ENCODE peak calls at places on chromosome 19, in five cellular contexts. One of them, this sample, is unnamed. For H3K9me3, the result is how much of the 10 kb centered on the place peaks cover.

GRCh38 chr19:9757544-9758501 is 10.7 kb downstream of the ZNF846 start:
- DNase-seq in MM.1S: no peak
- DNase-seq in adrenal gland: no peak
- DNase-seq in stomach: no peak
- DNase-seq in HCT116: no peak
- DNase-seq in this sample: no peak

GRCh38 chr19:30498707-30499106 is 126.5 kb downstream of the ZNF536 start:
- DNase-seq in adrenal gland: no peak
- DNase-seq in HCT116: no peak
- DNase-seq in stomach: no peak
- DNase-seq in MM.1S: no peak
- DNase-seq in this sample: peak

GRCh38 chr19:45866400-45867176 is 2.5 kb downstream of the FOXA3 start:
- DNase-seq in HCT116: no peak
- DNase-seq in adrenal gland: no peak
- DNase-seq in MM.1S: no peak
- DNase-seq in stomach: no peak
- DNase-seq in this sample: no peak

GRCh38 chr19:14354445-14354844 is 26.8 kb upstream of the ADGRE5 start:
- DNase-seq in HCT116: no peak
- DNase-seq in stomach: no peak
- DNase-seq in MM.1S: no peak
- DNase-seq in adrenal gland: no peak
- DNase-seq in this sample: no peak

GRCh38 chr19:45881082-45881908 is 4.6 kb downstream of the IRF2BP1 start:
- DNase-seq in adrenal gland: no peak
- DNase-seq in MM.1S: no peak
- DNase-seq in HCT116: no peak
- DNase-seq in stomach: no peak
- DNase-seq in this sample: no peak

GRCh38 chr19:55239004-55239403 is 10.4 kb upstream of the TMEM86B start:
- DNase-seq in HCT116: no peak
- DNase-seq in stomach: no peak
- DNase-seq in adrenal gland: no peak
- DNase-seq in MM.1S: no peak
- DNase-seq in this sample: no peak

GRCh38 chr19:343451-343931 is 1.1 kb downstream of the MIER2 start:
- DNase-seq in adrenal gland: no peak
- DNase-seq in HCT116: no peak
- DNase-seq in MM.1S: no peak
- DNase-seq in stomach: no peak
- DNase-seq in this sample: no peak

GRCh38 chr19:2540646-2541454 is 64.9 kb downstream of the GADD45B start:
- DNase-seq in stomach: peak
- DNase-seq in MM.1S: no peak
- DNase-seq in HCT116: peak
- DNase-seq in adrenal gland: peak
- DNase-seq in this sample: peak

GRCh38 chr19:2573916-2574315 is 98.0 kb downstream of the GADD45B start:
- DNase-seq in MM.1S: no peak
- DNase-seq in stomach: no peak
- DNase-seq in HCT116: no peak
- DNase-seq in adrenal gland: no peak
- DNase-seq in this sample: no peak

GRCh38 chr19:47381653-47382279 is 32.7 kb downstream of the DHX34 start:
- DNase-seq in stomach: peak
- DNase-seq in adrenal gland: no peak
- DNase-seq in MM.1S: no peak
- DNase-seq in HCT116: no peak
- DNase-seq in this sample: no peak

GRCh38 chr19:43780706-43781525 is at the start of gene KCNN4:
- DNase-seq in MM.1S: no peak
- DNase-seq in HCT116: peak
- DNase-seq in stomach: peak
- DNase-seq in adrenal gland: no peak
- DNase-seq in this sample: no peak

GRCh38 chr19:56115490-56115889 is 5.6 kb downstream of the ZNF787 start:
- DNase-seq in MM.1S: no peak
- DNase-seq in HCT116: no peak
- DNase-seq in stomach: no peak
- DNase-seq in adrenal gland: no peak
- DNase-seq in this sample: no peak

GRCh38 chr19:13401388-13401787 is 104.9 kb downstream of the CACNA1A start:
- DNase-seq in MM.1S: no peak
- DNase-seq in HCT116: peak
- DNase-seq in stomach: no peak
- DNase-seq in adrenal gland: no peak
- DNase-seq in this sample: no peak

GRCh38 chr19:1236566-1236965 is 1.2 kb downstream of the CBARP start:
- DNase-seq in stomach: no peak
- DNase-seq in MM.1S: no peak
- DNase-seq in HCT116: no peak
- DNase-seq in adrenal gland: no peak
- DNase-seq in this sample: peak

GRCh38 chr19:33373701-33374405 is at the start of gene CEBPG:
- DNase-seq in stomach: peak
- DNase-seq in HCT116: no peak
- DNase-seq in MM.1S: peak
- DNase-seq in adrenal gland: peak
- DNase-seq in this sample: peak

GRCh38 chr19:38298841-38299680 is 5.0 kb upstream of the C19orf33 start:
- DNase-seq in adrenal gland: no peak
- DNase-seq in stomach: no peak
- DNase-seq in HCT116: no peak
- DNase-seq in MM.1S: no peak
- DNase-seq in this sample: no peak

GRCh38 chr19:58563034-58563573 is 4.7 kb upstream of the UBE2M start:
- DNase-seq in MM.1S: no peak
- DNase-seq in stomach: peak
- DNase-seq in adrenal gland: no peak
- DNase-seq in HCT116: no peak
- DNase-seq in this sample: no peak

GRCh38 chr19:35468637-35469036 is 20.6 kb downstream of the FFAR2 start:
- DNase-seq in HCT116: peak
- DNase-seq in adrenal gland: peak
- DNase-seq in stomach: peak
- DNase-seq in MM.1S: peak
- DNase-seq in this sample: peak

GRCh38 chr19:48206402-48207093 is 36.1 kb downstream of the ZSWIM9 start:
- DNase-seq in HCT116: no peak
- DNase-seq in stomach: peak
- DNase-seq in adrenal gland: peak
- DNase-seq in MM.1S: no peak
- DNase-seq in this sample: no peak

GRCh38 chr19:40601061-40601973 is at the start of gene LTBP4:
- DNase-seq in HCT116: no peak
- DNase-seq in adrenal gland: no peak
- DNase-seq in stomach: no peak
- DNase-seq in MM.1S: peak
- DNase-seq in this sample: peak

GRCh38 chr19:43809762-43810696 is 7.8 kb upstream of the LYPD5 start:
- DNase-seq in adrenal gland: no peak
- DNase-seq in HCT116: peak
- DNase-seq in MM.1S: peak
- DNase-seq in stomach: no peak
- DNase-seq in this sample: peak

GRCh38 chr19:38949580-38950367 is 19.0 kb downstream of the MRPS12 start:
- DNase-seq in HCT116: no peak
- DNase-seq in MM.1S: no peak
- DNase-seq in stomach: peak
- DNase-seq in adrenal gland: peak
- DNase-seq in this sample: peak

GRCh38 chr19:10551698-10552301 is 8.1 kb downstream of the ATG4D start:
- DNase-seq in adrenal gland: no peak
- DNase-seq in MM.1S: peak
- DNase-seq in stomach: peak
- DNase-seq in HCT116: peak
- DNase-seq in this sample: no peak

GRCh38 chr19:10760268-10760944 is 42.5 kb downstream of the DNM2 start:
- DNase-seq in HCT116: peak
- DNase-seq in MM.1S: no peak
- DNase-seq in stomach: no peak
- DNase-seq in adrenal gland: no peak
- DNase-seq in this sample: no peak

GRCh38 chr19:28008695-28009094 is 1204.3 kb downstream of the UQCRFS1 start:
- DNase-seq in adrenal gland: no peak
- DNase-seq in stomach: no peak
- DNase-seq in HCT116: no peak
- DNase-seq in MM.1S: no peak
- DNase-seq in this sample: no peak

GRCh38 chr19:10580979-10581631 is 6.0 kb downstream of the AP1M2 start:
- DNase-seq in MM.1S: peak
- DNase-seq in HCT116: peak
- DNase-seq in adrenal gland: peak
- DNase-seq in stomach: peak
- DNase-seq in this sample: peak

GRCh38 chr19:16012552-16012951 is 63.7 kb upstream of the TPM4 start:
- DNase-seq in MM.1S: no peak
- DNase-seq in HCT116: no peak
- DNase-seq in stomach: no peak
- DNase-seq in adrenal gland: peak
- DNase-seq in this sample: no peak

GRCh38 chr19:39246951-39247669 is 1.5 kb downstream of the IFNL4 start:
- DNase-seq in MM.1S: no peak
- DNase-seq in adrenal gland: peak
- DNase-seq in HCT116: no peak
- DNase-seq in stomach: no peak
- DNase-seq in this sample: peak

GRCh38 chr19:45271709-45272108 is 20.6 kb downstream of the MARK4 start:
- DNase-seq in MM.1S: no peak
- DNase-seq in HCT116: no peak
- DNase-seq in stomach: no peak
- DNase-seq in adrenal gland: no peak
- DNase-seq in this sample: no peak

GRCh38 chr19:33511346-33511745 is 10.2 kb downstream of the PEPD start:
- DNase-seq in stomach: no peak
- DNase-seq in HCT116: no peak
- DNase-seq in adrenal gland: no peak
- DNase-seq in MM.1S: no peak
- DNase-seq in this sample: no peak

GRCh38 chr19:35911790-35912189 is 3.7 kb upstream of the TYROBP start:
- DNase-seq in MM.1S: no peak
- DNase-seq in stomach: peak
- DNase-seq in HCT116: peak
- DNase-seq in adrenal gland: no peak
- DNase-seq in this sample: no peak

GRCh38 chr19:11697284-11697855 is 41.4 kb downstream of the ZNF823 start:
- DNase-seq in adrenal gland: no peak
- DNase-seq in MM.1S: no peak
- DNase-seq in HCT116: no peak
- DNase-seq in stomach: no peak
- DNase-seq in this sample: no peak

GRCh38 chr19:53082929-53083328 is 20.3 kb downstream of the ZNF160 start:
- DNase-seq in HCT116: no peak
- DNase-seq in stomach: no peak
- DNase-seq in MM.1S: no peak
- DNase-seq in adrenal gland: no peak
- DNase-seq in this sample: no peak
- H3K9me3 ChIP-seq in HCT116: under half
- H3K9me3 ChIP-seq in stomach: under half
- H3K9me3 ChIP-seq in MM.1S: under half
- H3K9me3 ChIP-seq in adrenal gland: under half
- H3K9me3 ChIP-seq in this sample: under half

GRCh38 chr19:29143183-29143582 is 69.8 kb downstream of the UQCRFS1 start:
- DNase-seq in stomach: no peak
- DNase-seq in adrenal gland: no peak
- DNase-seq in HCT116: no peak
- DNase-seq in MM.1S: no peak
- DNase-seq in this sample: no peak

DNA sequence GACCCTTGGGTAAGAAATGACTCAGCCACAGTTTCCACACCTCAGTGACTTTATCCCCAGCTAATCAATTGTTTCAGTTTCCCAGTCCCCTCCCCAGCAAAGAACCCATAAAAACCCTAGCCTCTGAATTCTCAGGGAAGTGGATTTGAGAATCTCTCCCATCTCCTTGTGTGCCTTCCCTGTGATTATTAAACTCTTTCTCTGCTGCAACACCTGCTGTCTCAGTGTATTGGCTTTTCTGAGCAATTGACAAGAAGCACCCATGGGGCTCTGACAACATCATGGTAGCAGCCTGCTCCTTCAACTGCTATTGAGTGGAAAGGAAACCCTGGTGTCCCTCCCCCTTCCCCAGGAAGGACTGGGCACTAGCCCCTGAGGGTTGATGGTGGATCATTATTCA is 73.7 kb downstream of the UQCRFS1 start:
- DNase-seq in HCT116: no peak
- DNase-seq in MM.1S: no peak
- DNase-seq in adrenal gland: no peak
- DNase-seq in stomach: no peak
- DNase-seq in this sample: no peak
- H3K9me3 ChIP-seq in HCT116: under half
- H3K9me3 ChIP-seq in MM.1S: under half
- H3K9me3 ChIP-seq in adrenal gland: under half
- H3K9me3 ChIP-seq in stomach: under half
- H3K9me3 ChIP-seq in this sample: under half

GRCh38 chr19:32291876-32292275 is 53.5 kb upstream of the ZNF507 start:
- DNase-seq in adrenal gland: no peak
- DNase-seq in MM.1S: no peak
- DNase-seq in stomach: no peak
- DNase-seq in HCT116: no peak
- DNase-seq in this sample: no peak
- H3K9me3 ChIP-seq in adrenal gland: under half
- H3K9me3 ChIP-seq in MM.1S: under half
- H3K9me3 ChIP-seq in stomach: under half
- H3K9me3 ChIP-seq in HCT116: under half
- H3K9me3 ChIP-seq in this sample: under half

GRCh38 chr19:6186435-6186834 is 51.0 kb downstream of the ACSBG2 start:
- DNase-seq in MM.1S: no peak
- DNase-seq in adrenal gland: no peak
- DNase-seq in stomach: no peak
- DNase-seq in HCT116: no peak
- DNase-seq in this sample: no peak

GRCh38 chr19:6187374-6187773 is 51.9 kb downstream of the ACSBG2 start:
- DNase-seq in stomach: no peak
- DNase-seq in MM.1S: no peak
- DNase-seq in adrenal gland: no peak
- DNase-seq in HCT116: no peak
- DNase-seq in this sample: no peak

GRCh38 chr19:6185093-6185824 is 49.8 kb downstream of the ACSBG2 start:
- DNase-seq in HCT116: no peak
- DNase-seq in adrenal gland: no peak
- DNase-seq in MM.1S: no peak
- DNase-seq in stomach: no peak
- DNase-seq in this sample: no peak

GRCh38 chr19:6181119-6181518 is 45.7 kb downstream of the ACSBG2 start:
- DNase-seq in MM.1S: no peak
- DNase-seq in stomach: no peak
- DNase-seq in HCT116: no peak
- DNase-seq in adrenal gland: no peak
- DNase-seq in this sample: no peak

DNA sequence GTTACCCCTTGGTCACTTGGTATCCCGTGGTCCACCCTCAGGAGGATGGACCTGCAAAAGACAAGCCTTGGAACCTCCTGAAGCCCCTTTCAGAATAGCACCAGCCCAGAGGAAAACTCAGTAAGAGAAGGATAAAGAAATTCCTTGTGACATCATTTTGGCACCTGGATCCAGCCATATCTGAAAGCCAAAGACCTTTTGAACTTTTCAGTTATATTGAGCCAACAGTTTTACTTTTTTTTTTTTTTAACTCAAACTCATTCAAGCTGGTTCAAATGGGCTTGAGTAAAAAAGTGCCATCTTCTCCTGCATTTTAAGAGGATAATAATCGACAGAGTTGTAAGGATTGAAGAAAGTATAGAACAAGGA is 50.3 kb downstream of the ACSBG2 start:
- DNase-seq in stomach: no peak
- DNase-seq in adrenal gland: no peak
- DNase-seq in MM.1S: no peak
- DNase-seq in HCT116: no peak
- DNase-seq in this sample: no peak
- H3K9me3 ChIP-seq in stomach: under half
- H3K9me3 ChIP-seq in adrenal gland: under half
- H3K9me3 ChIP-seq in MM.1S: under half
- H3K9me3 ChIP-seq in HCT116: under half
- H3K9me3 ChIP-seq in this sample: under half